ENCODE peak calls at places on chromosomes 6 and 20, in seven cellular contexts. Z is H9, Y is neuronal stem cell, F is mesendoderm, N is IMR-90, H is H1, G is mesenchymal stem cell. Q is an unnamed sample.

GRCh38 chr20:48738399-48739304 is 89.1 kb downstream of the PREX1 start:
- DNase-seq in Z (no peak), Y (no peak), F (no peak), N (no peak), H (no peak), G (no peak), Q (no peak)

GRCh38 chr6:30689022-30689865 is 1.5 kb downstream of the NRM start:
- DNase-seq in Z (no peak), Y (no peak), F (no peak), N (no peak), H (no peak), G (no peak), Q (no peak)

GRCh38 chr6:169723200-169723909 is 945 bp downstream of the PHF10 start:
- DNase-seq in Z (peak), Y (peak), F (peak), N (peak), H (no peak), G (peak), Q (peak)

GRCh38 chr6:146990821-146991798 is 213.1 kb upstream of the STXBP5 start:
- DNase-seq in Z (no peak), Y (no peak), F (no peak), N (peak), H (no peak), G (peak), Q (no peak)

GRCh38 chr6:111210074-111210729 is 122.9 kb downstream of the SLC16A10 start:
- DNase-seq in Z (peak), Y (peak), F (peak), N (peak), H (no peak), G (peak), Q (peak)

GRCh38 chr6:5695260-5696245 is 311.2 kb downstream of the NRN1 start:
- DNase-seq in Z (no peak), Y (no peak), F (peak), N (peak), H (no peak), G (peak), Q (peak)

GRCh38 chr20:52959125-52959524 is 13.0 kb upstream of the TSHZ2 start:
- DNase-seq in Z (no peak), Y (no peak), F (peak), N (no peak), H (no peak), G (peak), Q (no peak)

GRCh38 chr6:166169549-166170421 is 2.1 kb upstream of the TBXT start:
- DNase-seq in Z (peak), Y (no peak), F (peak), N (no peak), H (no peak), G (no peak), Q (no peak)

GRCh38 chr6:106084973-106085686 is 1.0 kb upstream of the PRDM1 start:
- DNase-seq in Z (no peak), Y (no peak), F (peak), N (peak), H (no peak), G (peak), Q (no peak)

GRCh38 chr20:50354690-50355592 is 155.2 kb upstream of the PTPN1 start:
- DNase-seq in Z (no peak), Y (no peak), F (no peak), N (no peak), H (no peak), G (no peak), Q (peak)

GRCh38 chr6:121651420-121651819 is 216.0 kb downstream of the GJA1 start:
- DNase-seq in Z (no peak), Y (no peak), F (no peak), N (peak), H (no peak), G (peak), Q (no peak)

GRCh38 chr6:79878142-79878748 is 69.1 kb downstream of the ELOVL4 start:
- DNase-seq in Z (no peak), Y (no peak), F (no peak), N (no peak), H (no peak), G (peak), Q (peak)

GRCh38 chr20:438581-439469 is 23.5 kb downstream of the TBC1D20 start:
- DNase-seq in Z (no peak), Y (no peak), F (no peak), N (no peak), H (no peak), G (no peak), Q (no peak)

GRCh38 chr20:7754102-7754501 is 186.2 kb downstream of the HAO1 start:
- DNase-seq in Z (no peak), Y (no peak), F (no peak), N (no peak), H (no peak), G (no peak), Q (no peak)

GRCh38 chr6:32854376-32855178 is 585 bp downstream of the PSMB9 start:
- DNase-seq in Z (no peak), Y (no peak), F (no peak), N (peak), H (no peak), G (peak), Q (no peak)

GRCh38 chr20:17228624-17229061 is 1.8 kb downstream of the PCSK2 start:
- DNase-seq in Z (peak), Y (no peak), F (peak), N (no peak), H (no peak), G (no peak), Q (no peak)

GRCh38 chr6:165663283-165663735 is 268 bp upstream of the PDE10A start:
- DNase-seq in Z (peak), Y (peak), F (peak), N (peak), H (no peak), G (peak), Q (peak)

GRCh38 chr6:47209632-47210031 is 100.1 kb downstream of the TNFRSF21 start:
- DNase-seq in Z (no peak), Y (no peak), F (peak), N (peak), H (no peak), G (peak), Q (peak)

GRCh38 chr6:39913391-39913916 is 20.8 kb downstream of the MOCS1 start:
- DNase-seq in Z (peak), Y (no peak), F (no peak), N (no peak), H (no peak), G (no peak), Q (no peak)

GRCh38 chr6:76752841-76753240 is 680.4 kb upstream of the IMPG1 start:
- DNase-seq in Z (no peak), Y (no peak), F (peak), N (no peak), H (no peak), G (no peak), Q (peak)

GRCh38 chr6:11480541-11480940 is 57.0 kb upstream of the TMEM170B start:
- DNase-seq in Z (no peak), Y (no peak), F (no peak), N (no peak), H (no peak), G (no peak), Q (no peak)

GRCh38 chr6:4367643-4368042 is 232.3 kb upstream of the ECI2 start:
- DNase-seq in Z (no peak), Y (no peak), F (no peak), N (no peak), H (no peak), G (no peak), Q (no peak)

GRCh38 chr6:163098827-163099469 is 315.6 kb upstream of the QKI start:
- DNase-seq in Z (no peak), Y (no peak), F (no peak), N (no peak), H (no peak), G (no peak), Q (no peak)

GRCh38 chr20:18831830-18832229 is 18.2 kb downstream of the SCP2D1 start:
- DNase-seq in Z (no peak), Y (no peak), F (no peak), N (peak), H (no peak), G (peak), Q (no peak)

GRCh38 chr6:43547202-43547601 is 28.6 kb downstream of the XPO5 start:
- DNase-seq in Z (no peak), Y (no peak), F (no peak), N (no peak), H (no peak), G (no peak), Q (no peak)

GRCh38 chr6:15672291-15672690 is 9.5 kb upstream of the DTNBP1 start:
- DNase-seq in Z (no peak), Y (no peak), F (no peak), N (no peak), H (no peak), G (no peak), Q (no peak)

GRCh38 chr20:9294081-9294480 is 220.3 kb upstream of the LAMP5 start:
- DNase-seq in Z (no peak), Y (no peak), F (no peak), N (peak), H (no peak), G (peak), Q (no peak)

GRCh38 chr6:125808060-125808459 is 17.3 kb downstream of the NCOA7 start:
- DNase-seq in Z (no peak), Y (no peak), F (peak), N (no peak), H (no peak), G (no peak), Q (peak)

GRCh38 chr6:48744948-48745347 is 634.0 kb upstream of the PTCHD4 start:
- DNase-seq in Z (no peak), Y (no peak), F (no peak), N (peak), H (no peak), G (no peak), Q (peak)

GRCh38 chr6:155125916-155126315 is 130.8 kb downstream of the TIAM2 start:
- DNase-seq in Z (no peak), Y (no peak), F (no peak), N (peak), H (no peak), G (no peak), Q (no peak)

GRCh38 chr20:11429168-11429567 is 488.5 kb upstream of the BTBD3 start:
- DNase-seq in Z (no peak), Y (no peak), F (no peak), N (no peak), H (no peak), G (no peak), Q (no peak)

GRCh38 chr20:34713194-34713943 is 9.2 kb downstream of the TP53INP2 start:
- DNase-seq in Z (no peak), Y (no peak), F (no peak), N (peak), H (no peak), G (peak), Q (peak)
- H2BK5ac ChIP-seq in Z (no peak), Y (no peak), F (no peak), N (peak), H (no peak), G (no peak), Q (no peak)

GRCh38 chr20:62758226-62758912 is 37.9 kb upstream of the MRGBP start:
- DNase-seq in Z (no peak), Y (no peak), F (no peak), N (no peak), H (no peak), G (no peak), Q (no peak)
- H3K4me2 ChIP-seq in Z (no peak), Y (no peak), F (no peak), N (no peak), H (no peak), G (no peak), Q (no peak)

GRCh38 chr20:51607170-51607569 is 64.7 kb upstream of the NFATC2 start:
- DNase-seq in Z (no peak), Y (no peak), F (no peak), N (no peak), H (no peak), G (no peak), Q (no peak)
- H2BK5ac ChIP-seq in Z (no peak), Y (no peak), F (no peak), N (no peak), H (no peak), G (no peak), Q (no peak)

GRCh38 chr6:150233797-150234399 is 91.1 kb downstream of the PPP1R14C start:
- DNase-seq in Z (no peak), Y (no peak), F (no peak), N (no peak), H (no peak), G (no peak), Q (no peak)

GRCh38 chr6:150230877-150231428 is 88.1 kb downstream of the PPP1R14C start:
- DNase-seq in Z (no peak), Y (no peak), F (no peak), N (no peak), H (no peak), G (no peak), Q (no peak)

GRCh38 chr6:150229775-150230561 is 87.1 kb downstream of the PPP1R14C start:
- DNase-seq in Z (no peak), Y (no peak), F (peak), N (peak), H (no peak), G (no peak), Q (no peak)

GRCh38 chr6:150228067-150228733 is 85.4 kb downstream of the PPP1R14C start:
- DNase-seq in Z (no peak), Y (no peak), F (no peak), N (no peak), H (no peak), G (no peak), Q (no peak)

GRCh38 chr6:150231456-150231855 is 88.6 kb downstream of the PPP1R14C start:
- DNase-seq in Z (no peak), Y (no peak), F (no peak), N (peak), H (no peak), G (no peak), Q (no peak)
- H3K4me2 ChIP-seq in Z (no peak), Y (no peak), F (no peak), N (no peak), H (no peak), G (no peak), Q (no peak)

GRCh38 chr20:54347216-54347833 is 128.1 kb upstream of the DOK5 start:
- DNase-seq in Z (no peak), Y (no peak), F (no peak), N (no peak), H (no peak), G (no peak), Q (peak)

GRCh38 chr20:54343634-54344033 is 131.8 kb upstream of the DOK5 start:
- DNase-seq in Z (no peak), Y (no peak), F (no peak), N (no peak), H (no peak), G (no peak), Q (no peak)

GRCh38 chr20:54345301-54345724 is 130.1 kb upstream of the DOK5 start:
- DNase-seq in Z (no peak), Y (no peak), F (no peak), N (peak), H (no peak), G (peak), Q (peak)

GRCh38 chr20:54346269-54346668 is 129.1 kb upstream of the DOK5 start:
- DNase-seq in Z (no peak), Y (no peak), F (no peak), N (no peak), H (no peak), G (no peak), Q (no peak)

GRCh38 chr20:54345817-54346216 is 129.6 kb upstream of the DOK5 start:
- DNase-seq in Z (no peak), Y (no peak), F (peak), N (peak), H (no peak), G (no peak), Q (peak)
- H2BK5ac ChIP-seq in Z (no peak), Y (no peak), F (no peak), N (peak), H (peak), G (no peak), Q (no peak)

GRCh38 chr20:62117658-62118057 is 4.6 kb upstream of the LSM14B start:
- DNase-seq in Z (no peak), Y (no peak), F (no peak), N (no peak), H (no peak), G (no peak), Q (no peak)
- H3K4me2 ChIP-seq in Z (no peak), Y (no peak), F (no peak), N (no peak), H (no peak), G (no peak), Q (no peak)

GRCh38 chr20:51363378-51363777 is 179.1 kb downstream of the NFATC2 start:
- DNase-seq in Z (no peak), Y (no peak), F (no peak), N (no peak), H (no peak), G (no peak), Q (no peak)
- H2BK5ac ChIP-seq in Z (no peak), Y (no peak), F (no peak), N (no peak), H (no peak), G (no peak), Q (no peak)

GRCh38 chr6:19298422-19298821 is 538.7 kb upstream of the ID4 start:
- DNase-seq in Z (no peak), Y (no peak), F (peak), N (no peak), H (no peak), G (no peak), Q (no peak)

GRCh38 chr6:19297880-19298279 is 539.3 kb upstream of the ID4 start:
- DNase-seq in Z (peak), Y (no peak), F (peak), N (no peak), H (no peak), G (no peak), Q (no peak)

GRCh38 chr6:19301980-19302379 is 535.2 kb upstream of the ID4 start:
- DNase-seq in Z (no peak), Y (no peak), F (peak), N (peak), H (no peak), G (no peak), Q (no peak)

GRCh38 chr6:19303381-19303780 is 533.8 kb upstream of the ID4 start:
- DNase-seq in Z (no peak), Y (no peak), F (no peak), N (no peak), H (no peak), G (no peak), Q (no peak)
- H3K4me2 ChIP-seq in Z (no peak), Y (no peak), F (no peak), N (no peak), H (no peak), G (no peak), Q (no peak)

DNA sequence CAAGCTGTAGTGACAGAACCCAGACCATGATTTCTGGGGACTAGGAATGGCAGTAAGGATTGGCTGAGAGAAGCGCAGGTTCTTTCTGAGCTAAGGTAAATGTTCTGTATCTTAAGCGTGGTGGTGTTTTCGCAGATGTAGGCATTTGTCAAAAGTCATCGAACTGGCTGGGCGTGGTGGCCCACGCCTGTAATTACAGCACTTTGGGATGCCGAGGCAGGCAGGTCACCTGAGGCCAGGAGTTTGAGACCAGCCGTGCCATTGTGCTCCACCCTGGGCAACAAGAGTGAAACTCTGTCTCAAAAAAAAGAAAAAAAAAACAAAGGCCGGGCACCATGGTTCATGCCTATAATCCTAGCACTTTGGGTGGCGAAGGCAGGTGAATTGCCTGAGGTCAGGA is 40.7 kb upstream of the EYA2 start:
- DNase-seq in Z (no peak), Y (no peak), F (no peak), N (no peak), H (no peak), G (no peak), Q (no peak)
- H2BK5ac ChIP-seq in Z (no peak), Y (no peak), F (no peak), N (no peak), H (no peak), G (no peak), Q (no peak)